ENCODE peak calls at places on chromosomes 11 and 22, in four cellular contexts. S is frontal cortex, A is neural progenitor cell, B is T-helper 1 cell. M is an unnamed sample.

GRCh38 chr11:27248430-27249207 is 114.4 kb downstream of the CCDC34 start:
- DNase-seq in S (no peak), A (no peak), B (no peak), M (no peak)

GRCh38 chr11:61975638-61976419 is 8.4 kb upstream of the FTH1 start:
- DNase-seq in S (no peak), A (no peak), B (no peak), M (no peak)

GRCh38 chr11:5204787-5205186 is 4.3 kb upstream of the OR51V1 start:
- DNase-seq in S (no peak), A (peak), B (no peak), M (no peak)

GRCh38 chr22:32248276-32248675 is 6.9 kb downstream of the SLC5A4 start:
- DNase-seq in S (no peak), A (no peak), B (no peak), M (no peak)

GRCh38 chr22:24430431-24431308 is 3.3 kb downstream of the ADORA2A start:
- DNase-seq in S (no peak), A (no peak), B (no peak), M (no peak)

GRCh38 chr22:22993184-22993583 is 77.1 kb upstream of the GNAZ start:
- DNase-seq in S (no peak), A (no peak), B (no peak), M (no peak)

GRCh38 chr11:4891996-4892640 is 10.4 kb downstream of the OR51T1 start:
- DNase-seq in S (no peak), A (no peak), B (no peak), M (no peak)

GRCh38 chr11:132402056-132402684 is 1031.8 kb downstream of the NTM start:
- DNase-seq in S (peak), A (peak), B (no peak), M (no peak)

GRCh38 chr11:17770048-17770652 is 35.6 kb downstream of the KCNC1 start:
- DNase-seq in S (no peak), A (no peak), B (no peak), M (no peak)

GRCh38 chr11:72589802-72590761 is 84.1 kb downstream of the PDE2A start:
- DNase-seq in S (no peak), A (peak), B (peak), M (no peak)

GRCh38 chr11:2867142-2867541 is 18.4 kb downstream of the CDKN1C start:
- DNase-seq in S (no peak), A (no peak), B (no peak), M (no peak)

GRCh38 chr22:21690401-21690801 is 24.6 kb downstream of the PPIL2 start:
- DNase-seq in S (no peak), A (no peak), B (no peak), M (no peak)

GRCh38 chr11:64406221-64406946 is 47.4 kb downstream of the RPS6KA4 start:
- DNase-seq in S (no peak), A (peak), B (no peak), M (no peak)

GRCh38 chr22:24240381-24240780 is 4.5 kb downstream of the GGT5 start:
- DNase-seq in S (no peak), A (no peak), B (no peak), M (no peak)